ENCODE peak calls at places on chromosomes 11 and 22, in seven cellular contexts. P, C, M, O, K, A and U are unnamed samples.

GRCh38 chr22:30425616-30426394 is at the start of gene MTFP1:
- DNase-seq in P (peak; percentile 67), C (peak; percentile 62), M (peak; percentile 79), O (peak; percentile 72), K (peak; percentile 8), A (peak; percentile 50), U (no peak)

GRCh38 chr11:17581036-17581731 is 34.1 kb downstream of the OTOG start:
- DNase-seq in P (no peak), C (no peak), M (no peak), O (no peak), K (no peak), A (no peak), U (no peak)

GRCh38 chr11:498297-499181 is 8.5 kb downstream of the RNH1 start:
- DNase-seq in P (no peak), C (no peak), M (no peak), O (no peak), K (no peak), A (no peak), U (no peak)

GRCh38 chr11:83272627-83273026 is 13.5 kb downstream of the CCDC90B start:
- DNase-seq in P (no peak), C (no peak), M (no peak), O (no peak), K (no peak), A (no peak), U (peak; percentile 23)

GRCh38 chr11:10395196-10395897 is 59.7 kb upstream of the AMPD3 start:
- DNase-seq in P (no peak), C (no peak), M (no peak), O (no peak), K (no peak), A (no peak), U (no peak)

GRCh38 chr11:128476729-128477128 is 110.6 kb downstream of the ETS1 start:
- DNase-seq in P (peak; percentile 54), C (peak; percentile 65), M (no peak), O (no peak), K (no peak), A (no peak), U (no peak)

GRCh38 chr22:50705219-50705691 is 32.6 kb downstream of the SHANK3 start:
- DNase-seq in P (no peak), C (no peak), M (no peak), O (no peak), K (no peak), A (peak; percentile 69), U (peak; percentile 55)

GRCh38 chr22:47369431-47370015 is 607.1 kb downstream of the TBC1D22A start:
- DNase-seq in P (no peak), C (no peak), M (no peak), O (no peak), K (no peak), A (no peak), U (no peak)

GRCh38 chr22:28019360-28019759 is 100.3 kb upstream of the PITPNB start:
- DNase-seq in P (no peak), C (no peak), M (peak; percentile 62), O (peak; percentile 3), K (peak; percentile 92), A (no peak), U (peak; percentile 43)

GRCh38 chr11:82046778-82047177 is 686.9 kb downstream of the FAM181B start:
- DNase-seq in P (no peak), C (no peak), M (no peak), O (no peak), K (no peak), A (no peak), U (peak; percentile 1)

GRCh38 chr22:19352766-19353165 is 61.2 kb upstream of the CLTCL1 start:
- DNase-seq in P (no peak), C (no peak), M (no peak), O (no peak), K (no peak), A (no peak), U (no peak)

GRCh38 chr22:31652911-31653684 is 8.9 kb downstream of the PISD start:
- DNase-seq in P (no peak), C (no peak), M (no peak), O (no peak), K (no peak), A (no peak), U (no peak)

GRCh38 chr11:71266114-71266833 is 13.9 kb upstream of the SHANK2 start:
- DNase-seq in P (peak; percentile 79), C (no peak), M (no peak), O (peak; percentile 75), K (no peak), A (no peak), U (no peak)

GRCh38 chr11:120817131-120817530 is 206.8 kb upstream of the TBCEL start:
- DNase-seq in P (peak; percentile 18), C (no peak), M (no peak), O (peak; percentile 49), K (no peak), A (peak; percentile 26), U (no peak)

GRCh38 chr11:9525116-9525515 is 48.4 kb upstream of the WEE1 start:
- DNase-seq in P (no peak), C (no peak), M (no peak), O (no peak), K (no peak), A (no peak), U (no peak)

GRCh38 chr11:92528051-92528450 is 303.4 kb downstream of the FAT3 start:
- DNase-seq in P (no peak), C (no peak), M (no peak), O (no peak), K (no peak), A (no peak), U (peak; percentile 34)

GRCh38 chr11:20601221-20601914 is 2.0 kb downstream of the SLC6A5 start:
- DNase-seq in P (no peak), C (no peak), M (no peak), O (no peak), K (no peak), A (no peak), U (no peak)

GRCh38 chr11:69089258-69089657 is 40.5 kb downstream of the TPCN2 start:
- DNase-seq in P (no peak), C (no peak), M (no peak), O (no peak), K (peak; percentile 53), A (peak; percentile 53), U (no peak)

DNA sequence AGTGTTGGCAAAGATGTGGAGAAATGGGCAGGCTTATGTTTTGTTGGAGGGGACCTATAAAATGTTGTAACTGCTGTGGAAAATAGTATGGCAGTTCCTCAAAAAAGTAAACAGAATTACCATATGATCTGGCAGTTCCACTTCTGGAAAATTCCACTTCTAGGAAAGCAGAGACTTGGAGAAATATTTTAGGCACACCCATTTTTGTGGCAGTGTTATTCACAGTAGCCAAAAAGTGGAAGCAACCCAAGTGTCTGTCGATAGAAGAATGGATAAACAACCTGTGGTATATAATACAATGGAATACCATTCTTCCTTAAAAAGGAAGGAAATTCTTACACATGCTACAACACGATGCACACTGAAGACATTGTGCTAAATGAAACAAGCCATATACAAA is 57.0 kb upstream of the ADORA2A start:
- DNase-seq in P (no peak), C (no peak), M (no peak), O (no peak), K (no peak), A (no peak), U (no peak)
- H3K36me3 ChIP-seq in P (peaks cover 15% of the 10 kb centered on the region), C (no peaks in the 10 kb centered on the region), M (peaks cover 60% of the 10 kb centered on the region), O (peaks cover 60% of the 10 kb centered on the region), K (peaks cover 55% of the 10 kb centered on the region), A (peaks cover 27% of the 10 kb centered on the region), U (no peaks in the 10 kb centered on the region)

DNA sequence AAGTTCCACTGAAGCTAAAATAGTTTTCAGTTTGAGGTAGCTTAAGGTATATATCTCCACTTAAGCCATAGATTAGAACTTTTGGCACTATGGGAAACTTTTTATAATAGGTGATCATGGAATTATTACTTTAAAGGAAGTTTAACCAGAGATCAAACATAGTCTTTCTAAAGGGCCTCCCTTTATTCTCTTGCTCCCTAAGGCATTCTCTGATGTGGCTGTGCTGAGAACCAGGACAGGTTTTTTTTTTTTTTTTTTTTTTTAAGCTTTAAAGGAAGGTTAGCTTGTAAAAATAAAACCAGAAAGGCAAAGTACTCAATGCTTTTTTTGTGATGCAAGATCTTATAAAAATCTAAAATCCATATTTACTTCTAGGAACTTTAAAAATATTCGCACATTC is 2.9 kb upstream of the MRPL48 start:
- DNase-seq in P (no peak), C (no peak), M (no peak), O (no peak), K (no peak), A (no peak), U (no peak)
- H3K4me3 ChIP-seq in P (no peak overlapping the region), C (no peak overlapping the region), M (no peak overlapping the region), O (no peak overlapping the region), K (no peak overlapping the region), A (no peak overlapping the region), U (no peak overlapping the region)

GRCh38 chr22:25372000-25372595 is 152.7 kb downstream of the CRYBB2 start:
- DNase-seq in P (no peak), C (no peak), M (no peak), O (no peak), K (no peak), A (no peak), U (no peak)

GRCh38 chr22:25373961-25374360 is 154.5 kb downstream of the CRYBB2 start:
- DNase-seq in P (no peak), C (no peak), M (no peak), O (no peak), K (no peak), A (no peak), U (no peak)

GRCh38 chr22:25374871-25375270 is 155.4 kb downstream of the CRYBB2 start:
- DNase-seq in P (peak; percentile 46), C (no peak), M (no peak), O (peak; percentile 19), K (no peak), A (no peak), U (no peak)

GRCh38 chr22:25377699-25378098 is 158.3 kb downstream of the CRYBB2 start:
- DNase-seq in P (no peak), C (no peak), M (no peak), O (no peak), K (no peak), A (no peak), U (no peak)

DNA sequence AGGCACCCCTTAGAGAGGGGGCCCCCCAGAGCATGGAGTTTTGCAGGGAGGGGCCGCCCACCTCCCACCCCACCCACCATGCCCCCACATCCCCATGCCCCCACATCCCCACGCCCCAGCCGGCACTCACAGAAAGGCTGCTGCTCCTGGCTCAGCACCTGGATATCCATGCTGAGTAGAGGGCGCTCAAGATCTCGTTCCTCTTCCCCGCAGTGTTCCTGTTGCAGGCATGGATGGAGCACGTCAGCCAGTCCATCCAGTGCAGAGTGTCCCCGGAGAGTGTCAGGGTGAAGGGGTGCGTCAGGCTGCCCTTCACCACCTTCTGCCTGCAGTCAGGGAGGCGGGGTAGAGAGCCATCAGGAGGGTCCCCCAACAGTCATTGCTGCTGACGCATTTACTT is 156.2 kb downstream of the CRYBB2 start:
- DNase-seq in P (no peak), C (no peak), M (no peak), O (no peak), K (no peak), A (no peak), U (no peak)
- TF ChIP-seq CTCF in P (no peak), C (no peak), M (no peak), O (no peak), K (no peak), A (no peak), U (no peak)

GRCh38 chr11:46761807-46762206 is 42.8 kb downstream of the F2 start:
- DNase-seq in P (no peak), C (no peak), M (no peak), O (no peak), K (no peak), A (no peak), U (no peak)
- H3K36me3 ChIP-seq in P (no peaks in the 10 kb centered on the region), C (no peaks in the 10 kb centered on the region), M (peaks cover 84% of the 10 kb centered on the region), O (peaks cover 76% of the 10 kb centered on the region), K (peaks cover 96% of the 10 kb centered on the region), A (peaks cover 53% of the 10 kb centered on the region), U (peaks cover 3% of the 10 kb centered on the region)